ENCODE peak calls at places on chromosome 1, in six cellular contexts. One of them, this sample, is unnamed.

GRCh38 chr1:247056071-247056470 is 22.5 kb downstream of the ZNF670 start:
- DNase-seq in stimulated activated CD8-positive, alpha-beta memory T cell treated with anti-CD3 and anti-CD28 coated beads, Interleukin-2, amount 100 ng/mL, for 1 hour: no peak
- DNase-seq in NCI-H524: no peak
- DNase-seq in B cell: no peak
- DNase-seq in stimulated activated CD4-positive, alpha-beta T cell treated with anti-CD3 and anti-CD28 coated beads, Interleukin-12 subunit alpha, Interleukin-12 subunit beta, amount 100 ng/mL, for 4 hours: no peak
- DNase-seq in cerebellar cortex: no peak
- DNase-seq in this sample: no peak

GRCh38 chr1:119225270-119225669 is 84.8 kb upstream of the WARS2 start:
- DNase-seq in stimulated activated CD8-positive, alpha-beta memory T cell treated with anti-CD3 and anti-CD28 coated beads, Interleukin-2, amount 100 ng/mL, for 1 hour: no peak
- DNase-seq in NCI-H524: no peak
- DNase-seq in B cell: no peak
- DNase-seq in stimulated activated CD4-positive, alpha-beta T cell treated with anti-CD3 and anti-CD28 coated beads, Interleukin-12 subunit alpha, Interleukin-12 subunit beta, amount 100 ng/mL, for 4 hours: no peak
- DNase-seq in cerebellar cortex: no peak
- DNase-seq in this sample: no peak

GRCh38 chr1:22654692-22655091 is 1.7 kb downstream of the C1QB start:
- DNase-seq in stimulated activated CD8-positive, alpha-beta memory T cell treated with anti-CD3 and anti-CD28 coated beads, Interleukin-2, amount 100 ng/mL, for 1 hour: no peak
- DNase-seq in NCI-H524: no peak
- DNase-seq in B cell: no peak
- DNase-seq in stimulated activated CD4-positive, alpha-beta T cell treated with anti-CD3 and anti-CD28 coated beads, Interleukin-12 subunit alpha, Interleukin-12 subunit beta, amount 100 ng/mL, for 4 hours: no peak
- DNase-seq in cerebellar cortex: no peak
- DNase-seq in this sample: peak

GRCh38 chr1:156766288-156767100 is 841 bp upstream of the PRCC start:
- DNase-seq in stimulated activated CD8-positive, alpha-beta memory T cell treated with anti-CD3 and anti-CD28 coated beads, Interleukin-2, amount 100 ng/mL, for 1 hour: no peak
- DNase-seq in NCI-H524: peak
- DNase-seq in B cell: no peak
- DNase-seq in stimulated activated CD4-positive, alpha-beta T cell treated with anti-CD3 and anti-CD28 coated beads, Interleukin-12 subunit alpha, Interleukin-12 subunit beta, amount 100 ng/mL, for 4 hours: no peak
- DNase-seq in cerebellar cortex: peak
- DNase-seq in this sample: peak

GRCh38 chr1:225451340-225451739 is 23.5 kb upstream of the LBR start:
- DNase-seq in stimulated activated CD8-positive, alpha-beta memory T cell treated with anti-CD3 and anti-CD28 coated beads, Interleukin-2, amount 100 ng/mL, for 1 hour: no peak
- DNase-seq in NCI-H524: no peak
- DNase-seq in B cell: no peak
- DNase-seq in stimulated activated CD4-positive, alpha-beta T cell treated with anti-CD3 and anti-CD28 coated beads, Interleukin-12 subunit alpha, Interleukin-12 subunit beta, amount 100 ng/mL, for 4 hours: no peak
- DNase-seq in cerebellar cortex: no peak
- DNase-seq in this sample: no peak

GRCh38 chr1:66489146-66489545 is 44.8 kb upstream of the SGIP1 start:
- DNase-seq in stimulated activated CD8-positive, alpha-beta memory T cell treated with anti-CD3 and anti-CD28 coated beads, Interleukin-2, amount 100 ng/mL, for 1 hour: no peak
- DNase-seq in NCI-H524: no peak
- DNase-seq in B cell: no peak
- DNase-seq in stimulated activated CD4-positive, alpha-beta T cell treated with anti-CD3 and anti-CD28 coated beads, Interleukin-12 subunit alpha, Interleukin-12 subunit beta, amount 100 ng/mL, for 4 hours: no peak
- DNase-seq in cerebellar cortex: no peak
- DNase-seq in this sample: no peak

GRCh38 chr1:91761303-91761721 is 124.6 kb downstream of the TGFBR3 start:
- DNase-seq in stimulated activated CD8-positive, alpha-beta memory T cell treated with anti-CD3 and anti-CD28 coated beads, Interleukin-2, amount 100 ng/mL, for 1 hour: no peak
- DNase-seq in NCI-H524: peak
- DNase-seq in B cell: no peak
- DNase-seq in stimulated activated CD4-positive, alpha-beta T cell treated with anti-CD3 and anti-CD28 coated beads, Interleukin-12 subunit alpha, Interleukin-12 subunit beta, amount 100 ng/mL, for 4 hours: no peak
- DNase-seq in cerebellar cortex: peak
- DNase-seq in this sample: peak

GRCh38 chr1:7288992-7289391 is 482.1 kb upstream of the VAMP3 start:
- DNase-seq in stimulated activated CD8-positive, alpha-beta memory T cell treated with anti-CD3 and anti-CD28 coated beads, Interleukin-2, amount 100 ng/mL, for 1 hour: no peak
- DNase-seq in NCI-H524: no peak
- DNase-seq in B cell: no peak
- DNase-seq in stimulated activated CD4-positive, alpha-beta T cell treated with anti-CD3 and anti-CD28 coated beads, Interleukin-12 subunit alpha, Interleukin-12 subunit beta, amount 100 ng/mL, for 4 hours: no peak
- DNase-seq in cerebellar cortex: no peak
- DNase-seq in this sample: peak

GRCh38 chr1:240031009-240031408 is 60.7 kb upstream of the FMN2 start:
- DNase-seq in stimulated activated CD8-positive, alpha-beta memory T cell treated with anti-CD3 and anti-CD28 coated beads, Interleukin-2, amount 100 ng/mL, for 1 hour: no peak
- DNase-seq in NCI-H524: no peak
- DNase-seq in B cell: no peak
- DNase-seq in stimulated activated CD4-positive, alpha-beta T cell treated with anti-CD3 and anti-CD28 coated beads, Interleukin-12 subunit alpha, Interleukin-12 subunit beta, amount 100 ng/mL, for 4 hours: no peak
- DNase-seq in cerebellar cortex: no peak
- DNase-seq in this sample: no peak

GRCh38 chr1:224080082-224080774 is 33.7 kb upstream of the FBXO28 start:
- DNase-seq in stimulated activated CD8-positive, alpha-beta memory T cell treated with anti-CD3 and anti-CD28 coated beads, Interleukin-2, amount 100 ng/mL, for 1 hour: no peak
- DNase-seq in NCI-H524: no peak
- DNase-seq in B cell: no peak
- DNase-seq in stimulated activated CD4-positive, alpha-beta T cell treated with anti-CD3 and anti-CD28 coated beads, Interleukin-12 subunit alpha, Interleukin-12 subunit beta, amount 100 ng/mL, for 4 hours: no peak
- DNase-seq in cerebellar cortex: peak
- DNase-seq in this sample: no peak

GRCh38 chr1:228297822-228298221 is 90.0 kb downstream of the OBSCN start:
- DNase-seq in stimulated activated CD8-positive, alpha-beta memory T cell treated with anti-CD3 and anti-CD28 coated beads, Interleukin-2, amount 100 ng/mL, for 1 hour: no peak
- DNase-seq in NCI-H524: no peak
- DNase-seq in B cell: no peak
- DNase-seq in stimulated activated CD4-positive, alpha-beta T cell treated with anti-CD3 and anti-CD28 coated beads, Interleukin-12 subunit alpha, Interleukin-12 subunit beta, amount 100 ng/mL, for 4 hours: no peak
- DNase-seq in cerebellar cortex: no peak
- DNase-seq in this sample: no peak

GRCh38 chr1:92411511-92411910 is 75.2 kb downstream of the GFI1 start:
- DNase-seq in stimulated activated CD8-positive, alpha-beta memory T cell treated with anti-CD3 and anti-CD28 coated beads, Interleukin-2, amount 100 ng/mL, for 1 hour: no peak
- DNase-seq in NCI-H524: peak
- DNase-seq in B cell: no peak
- DNase-seq in stimulated activated CD4-positive, alpha-beta T cell treated with anti-CD3 and anti-CD28 coated beads, Interleukin-12 subunit alpha, Interleukin-12 subunit beta, amount 100 ng/mL, for 4 hours: no peak
- DNase-seq in cerebellar cortex: no peak
- DNase-seq in this sample: no peak

GRCh38 chr1:194295690-194296089 is 1109.3 kb upstream of the B3GALT2 start:
- DNase-seq in stimulated activated CD8-positive, alpha-beta memory T cell treated with anti-CD3 and anti-CD28 coated beads, Interleukin-2, amount 100 ng/mL, for 1 hour: no peak
- DNase-seq in NCI-H524: peak
- DNase-seq in B cell: peak
- DNase-seq in stimulated activated CD4-positive, alpha-beta T cell treated with anti-CD3 and anti-CD28 coated beads, Interleukin-12 subunit alpha, Interleukin-12 subunit beta, amount 100 ng/mL, for 4 hours: no peak
- DNase-seq in cerebellar cortex: no peak
- DNase-seq in this sample: peak

GRCh38 chr1:201584510-201584991 is 45.6 kb downstream of the NAV1 start:
- DNase-seq in stimulated activated CD8-positive, alpha-beta memory T cell treated with anti-CD3 and anti-CD28 coated beads, Interleukin-2, amount 100 ng/mL, for 1 hour: no peak
- DNase-seq in NCI-H524: no peak
- DNase-seq in B cell: no peak
- DNase-seq in stimulated activated CD4-positive, alpha-beta T cell treated with anti-CD3 and anti-CD28 coated beads, Interleukin-12 subunit alpha, Interleukin-12 subunit beta, amount 100 ng/mL, for 4 hours: no peak
- DNase-seq in cerebellar cortex: no peak
- DNase-seq in this sample: no peak

GRCh38 chr1:14924455-14925325 is 228.9 kb upstream of the TMEM51 start:
- DNase-seq in stimulated activated CD8-positive, alpha-beta memory T cell treated with anti-CD3 and anti-CD28 coated beads, Interleukin-2, amount 100 ng/mL, for 1 hour: no peak
- DNase-seq in NCI-H524: peak
- DNase-seq in B cell: peak
- DNase-seq in stimulated activated CD4-positive, alpha-beta T cell treated with anti-CD3 and anti-CD28 coated beads, Interleukin-12 subunit alpha, Interleukin-12 subunit beta, amount 100 ng/mL, for 4 hours: no peak
- DNase-seq in cerebellar cortex: no peak
- DNase-seq in this sample: peak

GRCh38 chr1:9842073-9842711 is 18.4 kb upstream of the CLSTN1 start:
- DNase-seq in stimulated activated CD8-positive, alpha-beta memory T cell treated with anti-CD3 and anti-CD28 coated beads, Interleukin-2, amount 100 ng/mL, for 1 hour: no peak
- DNase-seq in NCI-H524: peak
- DNase-seq in B cell: no peak
- DNase-seq in stimulated activated CD4-positive, alpha-beta T cell treated with anti-CD3 and anti-CD28 coated beads, Interleukin-12 subunit alpha, Interleukin-12 subunit beta, amount 100 ng/mL, for 4 hours: no peak
- DNase-seq in cerebellar cortex: no peak
- DNase-seq in this sample: peak

GRCh38 chr1:153610334-153611023 is 2.5 kb downstream of the S100A16 start:
- DNase-seq in stimulated activated CD8-positive, alpha-beta memory T cell treated with anti-CD3 and anti-CD28 coated beads, Interleukin-2, amount 100 ng/mL, for 1 hour: no peak
- DNase-seq in NCI-H524: no peak
- DNase-seq in B cell: no peak
- DNase-seq in stimulated activated CD4-positive, alpha-beta T cell treated with anti-CD3 and anti-CD28 coated beads, Interleukin-12 subunit alpha, Interleukin-12 subunit beta, amount 100 ng/mL, for 4 hours: no peak
- DNase-seq in cerebellar cortex: no peak
- DNase-seq in this sample: no peak

GRCh38 chr1:207241164-207241934 is 80.1 kb upstream of the CD55 start:
- DNase-seq in stimulated activated CD8-positive, alpha-beta memory T cell treated with anti-CD3 and anti-CD28 coated beads, Interleukin-2, amount 100 ng/mL, for 1 hour: no peak
- DNase-seq in NCI-H524: no peak
- DNase-seq in B cell: no peak
- DNase-seq in stimulated activated CD4-positive, alpha-beta T cell treated with anti-CD3 and anti-CD28 coated beads, Interleukin-12 subunit alpha, Interleukin-12 subunit beta, amount 100 ng/mL, for 4 hours: no peak
- DNase-seq in cerebellar cortex: no peak
- DNase-seq in this sample: no peak

GRCh38 chr1:52306227-52307006 is 59.6 kb downstream of the CC2D1B start:
- DNase-seq in stimulated activated CD8-positive, alpha-beta memory T cell treated with anti-CD3 and anti-CD28 coated beads, Interleukin-2, amount 100 ng/mL, for 1 hour: no peak
- DNase-seq in NCI-H524: no peak
- DNase-seq in B cell: no peak
- DNase-seq in stimulated activated CD4-positive, alpha-beta T cell treated with anti-CD3 and anti-CD28 coated beads, Interleukin-12 subunit alpha, Interleukin-12 subunit beta, amount 100 ng/mL, for 4 hours: no peak
- DNase-seq in cerebellar cortex: no peak
- DNase-seq in this sample: no peak

GRCh38 chr1:30514137-30514654 is 209.2 kb downstream of the MATN1 start:
- DNase-seq in stimulated activated CD8-positive, alpha-beta memory T cell treated with anti-CD3 and anti-CD28 coated beads, Interleukin-2, amount 100 ng/mL, for 1 hour: no peak
- DNase-seq in NCI-H524: no peak
- DNase-seq in B cell: no peak
- DNase-seq in stimulated activated CD4-positive, alpha-beta T cell treated with anti-CD3 and anti-CD28 coated beads, Interleukin-12 subunit alpha, Interleukin-12 subunit beta, amount 100 ng/mL, for 4 hours: no peak
- DNase-seq in cerebellar cortex: no peak
- DNase-seq in this sample: no peak

GRCh38 chr1:110421159-110421777 is 13.8 kb upstream of the LAMTOR5 start:
- DNase-seq in stimulated activated CD8-positive, alpha-beta memory T cell treated with anti-CD3 and anti-CD28 coated beads, Interleukin-2, amount 100 ng/mL, for 1 hour: no peak
- DNase-seq in NCI-H524: no peak
- DNase-seq in B cell: no peak
- DNase-seq in stimulated activated CD4-positive, alpha-beta T cell treated with anti-CD3 and anti-CD28 coated beads, Interleukin-12 subunit alpha, Interleukin-12 subunit beta, amount 100 ng/mL, for 4 hours: no peak
- DNase-seq in cerebellar cortex: no peak
- DNase-seq in this sample: no peak

GRCh38 chr1:202501281-202501680 is 152.8 kb downstream of the PPP1R12B start:
- DNase-seq in stimulated activated CD8-positive, alpha-beta memory T cell treated with anti-CD3 and anti-CD28 coated beads, Interleukin-2, amount 100 ng/mL, for 1 hour: no peak
- DNase-seq in NCI-H524: peak
- DNase-seq in B cell: no peak
- DNase-seq in stimulated activated CD4-positive, alpha-beta T cell treated with anti-CD3 and anti-CD28 coated beads, Interleukin-12 subunit alpha, Interleukin-12 subunit beta, amount 100 ng/mL, for 4 hours: no peak
- DNase-seq in cerebellar cortex: peak
- DNase-seq in this sample: peak

GRCh38 chr1:178634445-178634844 is 90.6 kb upstream of the RALGPS2 start:
- DNase-seq in stimulated activated CD8-positive, alpha-beta memory T cell treated with anti-CD3 and anti-CD28 coated beads, Interleukin-2, amount 100 ng/mL, for 1 hour: no peak
- DNase-seq in NCI-H524: no peak
- DNase-seq in B cell: no peak
- DNase-seq in stimulated activated CD4-positive, alpha-beta T cell treated with anti-CD3 and anti-CD28 coated beads, Interleukin-12 subunit alpha, Interleukin-12 subunit beta, amount 100 ng/mL, for 4 hours: no peak
- DNase-seq in cerebellar cortex: no peak
- DNase-seq in this sample: no peak

GRCh38 chr1:234613992-234614584 is 4.1 kb upstream of the IRF2BP2 start:
- DNase-seq in stimulated activated CD8-positive, alpha-beta memory T cell treated with anti-CD3 and anti-CD28 coated beads, Interleukin-2, amount 100 ng/mL, for 1 hour: no peak
- DNase-seq in NCI-H524: peak
- DNase-seq in B cell: no peak
- DNase-seq in stimulated activated CD4-positive, alpha-beta T cell treated with anti-CD3 and anti-CD28 coated beads, Interleukin-12 subunit alpha, Interleukin-12 subunit beta, amount 100 ng/mL, for 4 hours: no peak
- DNase-seq in cerebellar cortex: peak
- DNase-seq in this sample: peak

GRCh38 chr1:221394011-221394544 is 347.8 kb downstream of the DUSP10 start:
- DNase-seq in stimulated activated CD8-positive, alpha-beta memory T cell treated with anti-CD3 and anti-CD28 coated beads, Interleukin-2, amount 100 ng/mL, for 1 hour: no peak
- DNase-seq in NCI-H524: no peak
- DNase-seq in B cell: no peak
- DNase-seq in stimulated activated CD4-positive, alpha-beta T cell treated with anti-CD3 and anti-CD28 coated beads, Interleukin-12 subunit alpha, Interleukin-12 subunit beta, amount 100 ng/mL, for 4 hours: no peak
- DNase-seq in cerebellar cortex: no peak
- DNase-seq in this sample: no peak

GRCh38 chr1:222081859-222082258 is 340.0 kb upstream of the DUSP10 start:
- DNase-seq in stimulated activated CD8-positive, alpha-beta memory T cell treated with anti-CD3 and anti-CD28 coated beads, Interleukin-2, amount 100 ng/mL, for 1 hour: no peak
- DNase-seq in NCI-H524: peak
- DNase-seq in B cell: no peak
- DNase-seq in stimulated activated CD4-positive, alpha-beta T cell treated with anti-CD3 and anti-CD28 coated beads, Interleukin-12 subunit alpha, Interleukin-12 subunit beta, amount 100 ng/mL, for 4 hours: no peak
- DNase-seq in cerebellar cortex: no peak
- DNase-seq in this sample: peak

GRCh38 chr1:2327841-2328240 is 63.5 kb downstream of the MORN1 start:
- DNase-seq in stimulated activated CD8-positive, alpha-beta memory T cell treated with anti-CD3 and anti-CD28 coated beads, Interleukin-2, amount 100 ng/mL, for 1 hour: no peak
- DNase-seq in NCI-H524: no peak
- DNase-seq in B cell: no peak
- DNase-seq in stimulated activated CD4-positive, alpha-beta T cell treated with anti-CD3 and anti-CD28 coated beads, Interleukin-12 subunit alpha, Interleukin-12 subunit beta, amount 100 ng/mL, for 4 hours: no peak
- DNase-seq in cerebellar cortex: no peak
- DNase-seq in this sample: no peak

This sample was measured in NCI-H82.